ENCODE peak calls at places on chromosomes 4 and X, in ten cellular contexts. U is cardiac muscle cell, V is heart right ventricle, W is OCI-LY7, Y is esophagus squamous epithelium, R is PC-3, F is SK-N-SH, O is colonic mucosa, P is GM23338, G is right cardiac atrium. M is an unnamed sample.
A peak's percentile ranks its signal among the peaks of the same experiment; 100 is the strongest.

GRCh38 chr4:99447079-99447478 is 11.9 kb upstream of the ADH7 start:
- DNase-seq in P (peak; percentile 45), Y (no peak), V (no peak), O (no peak), U (peak; percentile 75), R (peak; percentile 65), F (no peak), W (no peak), G (no peak), M (no peak)

GRCh38 chrX:13109811-13110210 is 65.4 kb upstream of the FAM9C start:
- DNase-seq in O (no peak), F (no peak), W (no peak), V (no peak), Y (no peak), G (no peak), U (peak; percentile 73), P (no peak), R (no peak), M (no peak)

GRCh38 chr4:147984065-147984777 is 252.3 kb downstream of the ARHGAP10 start:
- DNase-seq in R (peak; percentile 60), G (peak; percentile 52), P (peak; percentile 88), V (no peak), O (peak; percentile 39), U (peak; percentile 73), F (peak; percentile 55), W (peak; percentile 45), Y (no peak), M (no peak)

GRCh38 chr4:99885063-99885664 is 9.1 kb downstream of the LAMTOR3 start:
- DNase-seq in G (no peak), U (peak; percentile 61), Y (no peak), F (peak; percentile 23), V (no peak), R (peak; percentile 54), W (peak; percentile 66), O (no peak), P (peak; percentile 59), M (no peak)

GRCh38 chr4:10180927-10181744 is 64.5 kb upstream of the WDR1 start:
- DNase-seq in Y (no peak), G (no peak), P (no peak), O (no peak), R (no peak), V (no peak), F (no peak), U (peak; percentile 84), W (peak; percentile 3), M (no peak)

GRCh38 chrX:6778547-6779231 is 243.8 kb upstream of the VCX3A start:
- DNase-seq in R (no peak), V (no peak), P (peak; percentile 60), F (no peak), G (no peak), O (no peak), U (no peak), W (no peak), Y (no peak), M (no peak)

GRCh38 chrX:151902813-151903591 is 9.7 kb upstream of the MAGEA4 start:
- DNase-seq in P (no peak), R (peak; percentile 54), W (no peak), F (no peak), O (peak; percentile 33), V (peak; percentile 14), Y (no peak), U (peak; percentile 83), G (no peak), M (peak; percentile 4)

GRCh38 chrX:146831994-146832393 is 17.4 kb upstream of the CXorf51A start:
- DNase-seq in W (no peak), G (no peak), Y (no peak), P (no peak), U (no peak), R (no peak), V (no peak), O (no peak), F (no peak), M (no peak)

GRCh38 chr4:106264331-106264728 is 51.7 kb downstream of the TBCK start:
- DNase-seq in R (no peak), U (peak; percentile 14), G (no peak), F (no peak), O (no peak), Y (no peak), P (no peak), W (no peak), V (no peak), M (no peak)

GRCh38 chr4:6474053-6474568 is 1.7 kb upstream of the PPP2R2C start:
- DNase-seq in Y (no peak), G (no peak), U (no peak), V (no peak), P (peak; percentile 68), R (no peak), O (peak; percentile 15), F (peak; percentile 60), W (no peak), M (no peak)

GRCh38 chr4:111689731-111690130 is 455.5 kb upstream of the FAM241A start:
- DNase-seq in V (no peak), F (no peak), W (no peak), Y (no peak), U (no peak), P (no peak), G (no peak), O (no peak), R (no peak), M (no peak)

GRCh38 chr4:123415977-123416376 is 19.4 kb downstream of the SPRY1 start:
- DNase-seq in U (peak; percentile 61), O (no peak), G (no peak), R (peak; percentile 83), Y (no peak), F (no peak), W (no peak), V (no peak), P (no peak), M (no peak)

GRCh38 chrX:3679669-3680068 is 33.8 kb downstream of the PRKX start:
- DNase-seq in F (no peak), U (no peak), Y (no peak), V (no peak), W (no peak), P (no peak), R (no peak), O (peak; percentile 71), G (no peak), M (no peak)

GRCh38 chr4:101252721-101253120 is 94.6 kb downstream of the PPP3CA start:
- DNase-seq in P (no peak), W (no peak), U (peak; percentile 29), R (no peak), V (no peak), O (no peak), G (no peak), Y (no peak), F (no peak), M (no peak)

GRCh38 chr4:25112349-25113008 is 47.8 kb downstream of the SEPSECS start:
- DNase-seq in P (no peak), W (no peak), Y (no peak), G (no peak), R (no peak), F (no peak), U (no peak), O (no peak), V (no peak), M (no peak)

GRCh38 chr4:2257361-2258001 is 4.4 kb downstream of the MXD4 start:
- DNase-seq in G (peak; percentile 45), W (no peak), P (no peak), F (peak; percentile 16), R (no peak), V (no peak), O (peak; percentile 15), U (no peak), Y (no peak), M (no peak)

GRCh38 chr4:2256781-2257191 is 5.1 kb downstream of the MXD4 start:
- DNase-seq in G (peak; percentile 82), V (peak; percentile 71), P (no peak), Y (no peak), F (peak; percentile 16), W (no peak), O (peak; percentile 18), R (no peak), U (peak; percentile 40), M (peak; percentile 48)

GRCh38 chr4:2255501-2256155 is 6.3 kb downstream of the MXD4 start:
- DNase-seq in R (no peak), U (peak; percentile 76), W (no peak), V (peak; percentile 56), Y (no peak), P (peak; percentile 32), O (peak; percentile 17), F (peak; percentile 53), G (peak; percentile 83), M (peak; percentile 52)

GRCh38 chr4:2254665-2255500 is 7.0 kb downstream of the MXD4 start:
- DNase-seq in O (peak; percentile 14), W (no peak), R (no peak), U (no peak), Y (no peak), V (no peak), G (peak; percentile 42), P (no peak), F (peak; percentile 23), M (peak; percentile 4)

GRCh38 chr4:2256156-2256731 is 5.7 kb downstream of the MXD4 start:
- DNase-seq in O (peak; percentile 18), G (peak; percentile 86), R (no peak), Y (no peak), F (peak; percentile 24), V (peak; percentile 70), U (no peak), P (no peak), W (no peak), M (peak; percentile 39)
- H3K4me1 ChIP-seq in O (peaks cover 10% of the 10 kb centered on the region), G (peaks cover 28% of the 10 kb centered on the region), R (peaks cover 3% of the 10 kb centered on the region), Y (peaks cover 53% of the 10 kb centered on the region), F (peaks cover 5% of the 10 kb centered on the region), V (peaks cover 79% of the 10 kb centered on the region), U (no peaks in the 10 kb centered on the region), P (peaks cover 5% of the 10 kb centered on the region), W (peaks cover 3% of the 10 kb centered on the region), M (peaks cover 47% of the 10 kb centered on the region)

DNA sequence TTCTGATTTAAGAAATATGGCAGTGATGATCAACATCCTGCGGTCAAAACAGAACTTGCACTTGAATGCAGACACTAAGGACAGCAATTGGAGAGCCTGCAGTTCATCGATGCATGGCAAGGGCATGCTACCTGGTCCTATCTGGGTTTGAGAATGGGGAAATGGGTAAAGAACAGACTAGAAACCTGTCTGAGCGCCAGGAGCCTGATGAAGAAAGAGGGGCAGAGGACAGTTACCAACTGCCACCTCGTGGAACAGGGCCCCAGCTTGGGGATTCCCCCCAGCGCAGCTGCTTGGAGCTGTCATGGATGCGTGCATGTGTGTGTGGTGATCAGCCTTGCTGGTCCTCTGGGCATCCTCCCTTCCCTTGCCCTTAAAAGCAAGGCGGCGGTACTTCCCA is 30.2 kb upstream of the NKRF start:
- DNase-seq in U (no peak), Y (no peak), R (no peak), W (no peak), O (no peak), V (no peak), G (no peak), P (no peak), F (no peak), M (no peak)
- H3K4me1 ChIP-seq in U (no peaks in the 10 kb centered on the region), Y (no peaks in the 10 kb centered on the region), R (no peaks in the 10 kb centered on the region), W (peaks cover 7% of the 10 kb centered on the region), O (no peaks in the 10 kb centered on the region), V (no peaks in the 10 kb centered on the region), G (no peaks in the 10 kb centered on the region), P (no peaks in the 10 kb centered on the region), F (no peaks in the 10 kb centered on the region), M (no peaks in the 10 kb centered on the region)

GRCh38 chr4:182764642-182765041 is 152.5 kb downstream of the DCTD start:
- DNase-seq in W (no peak), F (no peak), G (no peak), O (no peak), V (no peak), R (no peak), P (peak; percentile 46), Y (no peak), U (no peak), M (no peak)
- H3K4me1 ChIP-seq in W (no peaks in the 10 kb centered on the region), F (no peaks in the 10 kb centered on the region), G (peaks cover 1% of the 10 kb centered on the region), O (no peaks in the 10 kb centered on the region), V (no peaks in the 10 kb centered on the region), R (peaks cover 6% of the 10 kb centered on the region), P (peaks cover 24% of the 10 kb centered on the region), Y (no peaks in the 10 kb centered on the region), U (peaks cover 3% of the 10 kb centered on the region), M (no peaks in the 10 kb centered on the region)

GRCh38 chrX:106951230-106951629 is 31.0 kb downstream of the CLDN2 start:
- DNase-seq in F (no peak), P (no peak), Y (no peak), R (no peak), U (no peak), V (no peak), G (no peak), O (no peak), W (no peak), M (no peak)
- H3K4me1 ChIP-seq in F (peaks cover 4% of the 10 kb centered on the region), P (no peaks in the 10 kb centered on the region), Y (no peaks in the 10 kb centered on the region), R (peaks cover 69% of the 10 kb centered on the region), U (peaks cover 9% of the 10 kb centered on the region), V (no peaks in the 10 kb centered on the region), G (no peaks in the 10 kb centered on the region), O (no peaks in the 10 kb centered on the region), W (no peaks in the 10 kb centered on the region), M (no peaks in the 10 kb centered on the region)